ENCODE peak calls at places on chromosomes 6 and 20, in four cellular contexts. One of them, this sample, is unnamed.

GRCh38 chr20:25025091-25025861 is 32.7 kb downstream of the ACSS1 start:
- DNase-seq in left ventricle myocardium inferior: no peak
- DNase-seq in omental fat pad: no peak
- DNase-seq in HL-60: no peak
- DNase-seq in this sample: no peak

GRCh38 chr20:330233-331149 is 5.1 kb downstream of the SOX12 start:
- DNase-seq in HL-60: peak
- DNase-seq in left ventricle myocardium inferior: no peak
- DNase-seq in omental fat pad: no peak
- DNase-seq in this sample: peak

GRCh38 chr6:97978855-97979271 is 695.8 kb upstream of the MMS22L start:
- DNase-seq in left ventricle myocardium inferior: no peak
- DNase-seq in omental fat pad: no peak
- DNase-seq in HL-60: no peak
- DNase-seq in this sample: no peak

GRCh38 chr20:15889073-15889923 is 684.0 kb downstream of the KIF16B start:
- DNase-seq in omental fat pad: no peak
- DNase-seq in left ventricle myocardium inferior: no peak
- DNase-seq in HL-60: no peak
- DNase-seq in this sample: no peak

GRCh38 chr6:105872244-105872643 is 213.9 kb upstream of the PRDM1 start:
- DNase-seq in left ventricle myocardium inferior: no peak
- DNase-seq in omental fat pad: no peak
- DNase-seq in HL-60: peak
- DNase-seq in this sample: no peak

GRCh38 chr20:23147964-23148720 is 62.0 kb upstream of the CD93 start:
- DNase-seq in omental fat pad: no peak
- DNase-seq in left ventricle myocardium inferior: no peak
- DNase-seq in HL-60: peak
- DNase-seq in this sample: no peak

GRCh38 chr6:30481213-30481964 is 7.9 kb upstream of the HLA-E start:
- DNase-seq in HL-60: no peak
- DNase-seq in omental fat pad: no peak
- DNase-seq in left ventricle myocardium inferior: no peak
- DNase-seq in this sample: no peak

GRCh38 chr6:110140650-110141049 is 38.8 kb downstream of the WASF1 start:
- DNase-seq in omental fat pad: no peak
- DNase-seq in left ventricle myocardium inferior: no peak
- DNase-seq in HL-60: no peak
- DNase-seq in this sample: no peak

GRCh38 chr6:136039185-136039584 is 187.7 kb downstream of the PDE7B start:
- DNase-seq in left ventricle myocardium inferior: no peak
- DNase-seq in omental fat pad: no peak
- DNase-seq in HL-60: no peak
- DNase-seq in this sample: no peak

GRCh38 chr20:44586986-44587980 is 4.9 kb downstream of the PKIG start:
- DNase-seq in HL-60: no peak
- DNase-seq in left ventricle myocardium inferior: no peak
- DNase-seq in omental fat pad: no peak
- DNase-seq in this sample: no peak

GRCh38 chr20:41750137-41750536 is 132.0 kb upstream of the CHD6 start:
- DNase-seq in HL-60: no peak
- DNase-seq in omental fat pad: no peak
- DNase-seq in left ventricle myocardium inferior: no peak
- DNase-seq in this sample: no peak

DNA sequence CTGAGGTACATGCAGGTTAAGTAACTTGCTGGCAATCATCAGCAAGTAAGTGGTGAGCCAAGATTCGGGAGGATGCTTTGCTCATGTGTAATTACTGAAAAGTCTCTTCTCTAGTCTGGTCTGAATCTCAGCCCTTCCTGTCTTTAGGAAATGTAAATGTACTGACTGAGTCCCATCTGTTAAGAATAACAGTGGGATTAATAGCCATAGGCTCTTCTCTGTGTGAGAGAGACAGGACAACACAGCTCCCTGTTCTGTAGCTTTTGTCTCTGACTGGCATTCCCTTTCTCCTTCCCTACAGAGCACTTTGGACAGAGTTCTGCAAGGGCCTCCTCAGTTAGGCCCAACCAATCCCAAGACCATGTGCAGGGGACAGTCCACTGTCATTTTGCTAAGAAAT is 131.3 kb upstream of the OGFRL1 start:
- DNase-seq in omental fat pad: no peak
- DNase-seq in left ventricle myocardium inferior: no peak
- DNase-seq in HL-60: no peak
- DNase-seq in this sample: no peak
- TF ChIP-seq CTCF in omental fat pad: no peak
- TF ChIP-seq CTCF in left ventricle myocardium inferior: no peak
- TF ChIP-seq CTCF in HL-60: no peak
- TF ChIP-seq CTCF in this sample: no peak

GRCh38 chr6:151647871-151648639 is 154.2 kb downstream of the CCDC170 start:
- DNase-seq in left ventricle myocardium inferior: no peak
- DNase-seq in omental fat pad: no peak
- DNase-seq in HL-60: no peak
- DNase-seq in this sample: peak
- TF ChIP-seq CTCF in left ventricle myocardium inferior: no peak
- TF ChIP-seq CTCF in omental fat pad: no peak
- TF ChIP-seq CTCF in HL-60: no peak
- TF ChIP-seq CTCF in this sample: peak

GRCh38 chr20:57652865-57653545 is 32.8 kb upstream of the ZBP1 start:
- DNase-seq in left ventricle myocardium inferior: no peak
- DNase-seq in omental fat pad: no peak
- DNase-seq in HL-60: no peak
- DNase-seq in this sample: no peak
- TF ChIP-seq CTCF in left ventricle myocardium inferior: no peak
- TF ChIP-seq CTCF in omental fat pad: no peak
- TF ChIP-seq CTCF in HL-60: no peak
- TF ChIP-seq CTCF in this sample: peak

DNA sequence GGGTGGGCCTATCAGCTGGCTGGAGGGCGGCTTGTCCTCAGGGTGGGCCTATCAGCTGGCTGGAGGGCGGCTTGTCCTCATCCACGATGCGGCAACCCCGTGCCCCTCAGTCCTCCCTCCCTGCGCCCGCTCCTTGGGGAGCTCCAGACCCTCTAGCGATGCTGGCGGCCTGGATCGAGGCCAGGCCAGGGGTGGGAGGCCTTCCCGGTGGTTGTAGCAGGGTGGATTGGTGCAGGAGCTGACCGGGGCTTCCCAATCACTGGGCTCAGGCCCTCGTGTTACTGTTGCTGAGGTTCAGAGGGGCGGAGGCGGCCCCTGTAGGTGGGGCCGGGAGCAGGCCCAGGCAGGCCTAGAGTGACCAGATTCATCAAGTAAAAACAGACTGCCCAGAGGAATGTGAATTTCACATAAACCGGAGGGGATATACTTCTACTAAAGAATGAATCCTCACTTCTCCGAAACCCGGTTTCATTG is 8.8 kb downstream of the SLC17A9 start:
- DNase-seq in omental fat pad: no peak
- DNase-seq in HL-60: no peak
- DNase-seq in left ventricle myocardium inferior: no peak
- DNase-seq in this sample: no peak
- TF ChIP-seq CTCF in omental fat pad: no peak
- TF ChIP-seq CTCF in HL-60: no peak
- TF ChIP-seq CTCF in left ventricle myocardium inferior: no peak
- TF ChIP-seq CTCF in this sample: no peak

DNA sequence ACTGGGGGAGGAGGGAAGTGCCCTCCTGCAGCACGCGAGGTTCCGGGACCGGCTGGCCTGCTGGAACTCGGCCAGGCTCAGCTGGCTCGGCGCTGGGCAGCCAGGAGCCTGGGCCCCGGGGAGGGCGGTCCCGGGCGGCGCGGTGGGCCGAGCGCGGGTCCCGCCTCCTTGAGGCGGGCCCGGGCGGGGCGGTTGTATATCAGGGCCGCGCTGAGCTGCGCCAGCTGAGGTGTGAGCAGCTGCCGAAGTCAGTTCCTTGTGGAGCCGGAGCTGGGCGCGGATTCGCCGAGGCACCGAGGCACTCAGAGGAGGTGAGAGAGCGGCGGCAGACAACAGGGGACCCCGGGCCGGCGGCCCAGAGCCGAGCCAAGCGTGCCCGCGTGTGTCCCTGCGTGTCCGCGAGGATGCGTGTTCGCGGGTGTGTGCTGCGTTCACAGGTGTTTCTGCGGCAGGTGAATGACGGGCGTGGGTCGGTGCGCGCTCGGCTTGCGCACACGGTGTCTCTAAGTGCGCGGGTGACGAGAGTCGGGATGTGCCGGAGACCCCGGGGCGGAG is at the start of gene CDKN1A:
- DNase-seq in left ventricle myocardium inferior: peak
- DNase-seq in HL-60: peak
- DNase-seq in omental fat pad: peak
- DNase-seq in this sample: peak
- TF ChIP-seq CTCF in left ventricle myocardium inferior: no peak
- TF ChIP-seq CTCF in HL-60: no peak
- TF ChIP-seq CTCF in omental fat pad: no peak
- TF ChIP-seq CTCF in this sample: no peak